ENCODE peak calls at places on chromosome 13, in ten cellular contexts. H, F, L, T, V, A, B, P, E and J are unnamed samples.

GRCh38 chr13:100128838-100129237 is 39.9 kb downstream of the PCCA start:
- DNase-seq in E (no peak), A (no peak), T (no peak), B (no peak), F (no peak), V (no peak), L (no peak), H (no peak), P (no peak), J (no peak)

GRCh38 chr13:29844441-29844840 is 6.0 kb downstream of the UBL3 start:
- DNase-seq in V (no peak), F (no peak), B (no peak), E (no peak), L (no peak), H (no peak), T (no peak), P (no peak), A (no peak), J (no peak)

GRCh38 chr13:84121456-84121855 is 239.2 kb upstream of the SLITRK1 start:
- DNase-seq in A (no peak), B (peak), V (no peak), L (no peak), P (no peak), E (no peak), H (no peak), F (no peak), T (no peak), J (no peak)

GRCh38 chr13:77863037-77863630 is 55.5 kb downstream of the EDNRB start:
- DNase-seq in V (no peak), H (no peak), E (no peak), F (no peak), A (no peak), T (no peak), P (no peak), L (no peak), B (no peak), J (no peak)

GRCh38 chr13:91813255-91813654 is 414.8 kb downstream of the GPC5 start:
- DNase-seq in E (no peak), V (no peak), T (no peak), A (no peak), B (peak), H (peak), F (no peak), L (no peak), P (no peak), J (peak)

GRCh38 chr13:44117351-44117750 is 237.6 kb downstream of the LACC1 start:
- DNase-seq in E (no peak), V (no peak), T (no peak), H (no peak), B (peak), F (peak), L (no peak), A (no peak), P (no peak), J (no peak)

GRCh38 chr13:46100191-46100877 is 4.5 kb downstream of the CPB2 start:
- DNase-seq in T (no peak), A (no peak), P (no peak), F (no peak), V (no peak), E (no peak), B (peak), L (no peak), H (no peak), J (no peak)

GRCh38 chr13:44197791-44198770 is 175.5 kb upstream of the SERP2 start:
- DNase-seq in E (no peak), V (no peak), H (no peak), F (no peak), T (no peak), B (peak), L (no peak), A (no peak), P (no peak), J (no peak)

GRCh38 chr13:53143757-53144320 is 115.2 kb downstream of the OLFM4 start:
- DNase-seq in V (no peak), L (no peak), B (no peak), P (no peak), F (no peak), A (no peak), E (no peak), T (no peak), H (no peak), J (no peak)

GRCh38 chr13:19661561-19661960 is 28.1 kb downstream of the MPHOSPH8 start:
- DNase-seq in P (no peak), E (no peak), T (no peak), B (no peak), A (no peak), H (no peak), V (no peak), F (no peak), L (no peak), J (no peak)

GRCh38 chr13:50244913-50245574 is 229.8 kb downstream of the KCNRG start:
- DNase-seq in E (no peak), L (peak), F (peak), B (peak), A (peak), H (no peak), P (peak), T (peak), V (peak), J (no peak)

GRCh38 chr13:94716016-94716415 is 3.7 kb upstream of the SOX21 start:
- DNase-seq in F (no peak), B (no peak), H (no peak), E (no peak), L (no peak), P (no peak), A (no peak), V (no peak), T (no peak), J (no peak)

GRCh38 chr13:68272652-68273051 is 1042.5 kb upstream of the PCDH9 start:
- DNase-seq in H (no peak), V (no peak), A (no peak), L (no peak), B (no peak), P (no peak), F (no peak), E (no peak), T (no peak), J (no peak)

GRCh38 chr13:84845875-84846619 is 953.2 kb downstream of the SLITRK6 start:
- DNase-seq in B (no peak), T (no peak), V (no peak), H (no peak), F (no peak), A (no peak), P (no peak), L (no peak), E (no peak), J (no peak)

GRCh38 chr13:40149611-40150283 is 494.3 kb downstream of the COG6 start:
- DNase-seq in F (no peak), T (no peak), B (peak), E (no peak), A (peak), H (no peak), V (no peak), P (peak), L (no peak), J (no peak)

GRCh38 chr13:51978836-51979556 is 32.3 kb downstream of the ATP7B start:
- DNase-seq in A (peak), H (no peak), V (no peak), P (no peak), B (no peak), F (no peak), E (no peak), L (no peak), T (no peak), J (no peak)

GRCh38 chr13:98517576-98518310 is 59.2 kb downstream of the STK24 start:
- DNase-seq in H (no peak), F (no peak), P (no peak), T (no peak), V (no peak), E (no peak), A (no peak), L (no peak), B (no peak), J (no peak)

GRCh38 chr13:75796825-75797224 is 160.7 kb downstream of the LMO7 start:
- DNase-seq in E (no peak), V (no peak), P (no peak), T (no peak), B (no peak), A (no peak), F (no peak), H (no peak), L (no peak), J (no peak)

GRCh38 chr13:59342396-59342795 is 821.3 kb downstream of the DIAPH3 start:
- DNase-seq in B (peak), T (no peak), L (no peak), V (no peak), F (no peak), E (no peak), P (no peak), A (no peak), H (no peak), J (no peak)

GRCh38 chr13:55999709-56000108 is 1141.0 kb upstream of the PRR20A start:
- DNase-seq in P (no peak), L (no peak), H (no peak), T (no peak), F (peak), E (no peak), V (no peak), B (no peak), A (no peak), J (no peak)

GRCh38 chr13:40119852-40120251 is 464.4 kb downstream of the COG6 start:
- DNase-seq in B (no peak), L (no peak), F (no peak), T (no peak), E (no peak), A (no peak), P (no peak), H (no peak), V (no peak), J (no peak)

GRCh38 chr13:99766641-99767045 is 204.9 kb downstream of the ZIC5 start:
- DNase-seq in H (peak), E (no peak), P (no peak), T (no peak), F (peak), V (no peak), A (no peak), B (no peak), L (no peak), J (peak)

GRCh38 chr13:77565635-77566034 is 30.1 kb downstream of the SCEL start:
- DNase-seq in A (no peak), F (peak), P (no peak), E (peak), T (no peak), V (peak), H (peak), B (peak), L (peak), J (peak)

GRCh38 chr13:99619207-99619606 is 117.9 kb downstream of the TM9SF2 start:
- DNase-seq in E (no peak), B (no peak), V (no peak), P (no peak), L (no peak), A (no peak), H (no peak), F (no peak), T (no peak), J (no peak)

GRCh38 chr13:44155422-44156293 is 218.0 kb upstream of the SERP2 start:
- DNase-seq in T (no peak), L (no peak), A (peak), H (no peak), V (peak), F (peak), P (no peak), B (peak), E (no peak), J (no peak)

GRCh38 chr13:41468631-41469030 is 11.3 kb downstream of the RGCC start:
- DNase-seq in T (no peak), H (no peak), V (no peak), F (no peak), A (no peak), L (no peak), B (no peak), P (no peak), E (no peak), J (no peak)

GRCh38 chr13:94679614-94680013 is 32.7 kb downstream of the SOX21 start:
- DNase-seq in E (no peak), P (no peak), H (no peak), V (no peak), F (no peak), B (no peak), T (no peak), L (no peak), A (no peak), J (no peak)

GRCh38 chr13:23956106-23956505 is 58.8 kb upstream of the C1QTNF9B start:
- DNase-seq in E (no peak), B (peak), F (no peak), H (no peak), V (no peak), P (no peak), A (no peak), T (no peak), L (no peak), J (no peak)

GRCh38 chr13:51715613-51716012 is 88.3 kb downstream of the DHRS12 start:
- DNase-seq in H (no peak), P (no peak), V (no peak), A (no peak), T (no peak), E (no peak), F (no peak), L (no peak), B (no peak), J (no peak)

GRCh38 chr13:100773923-100774641 is 99.5 kb upstream of the TMTC4 start:
- DNase-seq in L (no peak), P (no peak), B (no peak), A (no peak), T (no peak), H (no peak), F (peak), V (peak), E (no peak), J (no peak)

GRCh38 chr13:63161219-63161618 is 1745.6 kb upstream of the PCDH20 start:
- DNase-seq in A (no peak), P (no peak), T (no peak), L (no peak), E (no peak), H (no peak), F (no peak), V (no peak), B (peak), J (no peak)